ENCODE peak calls at places on chromosome 6, in nine cellular contexts. One of them, this sample, is unnamed.

GRCh38 chr6:146200136-146200708 is 171.4 kb downstream of the GRM1 start:
- DNase-seq in astrocyte of the cerebellum: peak
- DNase-seq in foreskin fibroblast: no peak
- DNase-seq in upper lobe of right lung: no peak
- DNase-seq in lower leg skin: no peak
- DNase-seq in Panc1: no peak
- DNase-seq in OCI-LY7: no peak
- DNase-seq in stomach: no peak
- DNase-seq in endothelial cell: no peak
- DNase-seq in this sample: no peak

GRCh38 chr6:82178084-82178758 is 69.3 kb downstream of the IBTK start:
- DNase-seq in astrocyte of the cerebellum: peak
- DNase-seq in foreskin fibroblast: no peak
- DNase-seq in upper lobe of right lung: no peak
- DNase-seq in lower leg skin: no peak
- DNase-seq in Panc1: no peak
- DNase-seq in OCI-LY7: no peak
- DNase-seq in stomach: no peak
- DNase-seq in endothelial cell: no peak
- DNase-seq in this sample: no peak

GRCh38 chr6:130575557-130575956 is 209.7 kb downstream of the TMEM200A start:
- DNase-seq in astrocyte of the cerebellum: no peak
- DNase-seq in foreskin fibroblast: no peak
- DNase-seq in upper lobe of right lung: no peak
- DNase-seq in lower leg skin: no peak
- DNase-seq in Panc1: no peak
- DNase-seq in OCI-LY7: no peak
- DNase-seq in stomach: no peak
- DNase-seq in endothelial cell: no peak
- DNase-seq in this sample: no peak

GRCh38 chr6:56450376-56450775 is 192.3 kb downstream of the DST start:
- DNase-seq in astrocyte of the cerebellum: no peak
- DNase-seq in foreskin fibroblast: no peak
- DNase-seq in upper lobe of right lung: no peak
- DNase-seq in lower leg skin: no peak
- DNase-seq in Panc1: no peak
- DNase-seq in OCI-LY7: no peak
- DNase-seq in stomach: no peak
- DNase-seq in endothelial cell: no peak
- DNase-seq in this sample: no peak

GRCh38 chr6:16723833-16724232 is 37.4 kb downstream of the ATXN1 start:
- DNase-seq in astrocyte of the cerebellum: peak
- DNase-seq in foreskin fibroblast: peak
- DNase-seq in upper lobe of right lung: no peak
- DNase-seq in lower leg skin: no peak
- DNase-seq in Panc1: peak
- DNase-seq in OCI-LY7: no peak
- DNase-seq in stomach: no peak
- DNase-seq in endothelial cell: no peak
- DNase-seq in this sample: peak

GRCh38 chr6:1917628-1918371 is 308.1 kb downstream of the FOXC1 start:
- DNase-seq in astrocyte of the cerebellum: peak
- DNase-seq in foreskin fibroblast: peak
- DNase-seq in upper lobe of right lung: no peak
- DNase-seq in lower leg skin: no peak
- DNase-seq in Panc1: peak
- DNase-seq in OCI-LY7: no peak
- DNase-seq in stomach: no peak
- DNase-seq in endothelial cell: no peak
- DNase-seq in this sample: no peak

GRCh38 chr6:56222509-56222908 is 24.9 kb downstream of the COL21A1 start:
- DNase-seq in astrocyte of the cerebellum: no peak
- DNase-seq in foreskin fibroblast: peak
- DNase-seq in upper lobe of right lung: no peak
- DNase-seq in lower leg skin: no peak
- DNase-seq in Panc1: no peak
- DNase-seq in OCI-LY7: no peak
- DNase-seq in stomach: no peak
- DNase-seq in endothelial cell: no peak
- DNase-seq in this sample: peak

GRCh38 chr6:49764571-49765236 is 20.5 kb upstream of the CRISP3 start:
- DNase-seq in astrocyte of the cerebellum: no peak
- DNase-seq in foreskin fibroblast: no peak
- DNase-seq in upper lobe of right lung: no peak
- DNase-seq in lower leg skin: no peak
- DNase-seq in Panc1: no peak
- DNase-seq in OCI-LY7: no peak
- DNase-seq in stomach: no peak
- DNase-seq in endothelial cell: no peak
- DNase-seq in this sample: no peak

GRCh38 chr6:137307163-137307851 is 88.1 kb upstream of the IFNGR1 start:
- DNase-seq in astrocyte of the cerebellum: no peak
- DNase-seq in foreskin fibroblast: no peak
- DNase-seq in upper lobe of right lung: no peak
- DNase-seq in lower leg skin: no peak
- DNase-seq in Panc1: no peak
- DNase-seq in OCI-LY7: peak
- DNase-seq in stomach: no peak
- DNase-seq in endothelial cell: no peak
- DNase-seq in this sample: no peak

GRCh38 chr6:154805288-154805911 is 72.2 kb downstream of the SCAF8 start:
- DNase-seq in astrocyte of the cerebellum: peak
- DNase-seq in foreskin fibroblast: peak
- DNase-seq in upper lobe of right lung: no peak
- DNase-seq in lower leg skin: no peak
- DNase-seq in Panc1: no peak
- DNase-seq in OCI-LY7: peak
- DNase-seq in stomach: no peak
- DNase-seq in endothelial cell: no peak
- DNase-seq in this sample: no peak

GRCh38 chr6:30861257-30862048 is 22.9 kb upstream of the DDR1 start:
- DNase-seq in astrocyte of the cerebellum: no peak
- DNase-seq in foreskin fibroblast: no peak
- DNase-seq in upper lobe of right lung: no peak
- DNase-seq in lower leg skin: no peak
- DNase-seq in Panc1: no peak
- DNase-seq in OCI-LY7: no peak
- DNase-seq in stomach: no peak
- DNase-seq in endothelial cell: no peak
- DNase-seq in this sample: no peak

GRCh38 chr6:152380993-152381898 is 255.9 kb downstream of the SYNE1 start:
- DNase-seq in astrocyte of the cerebellum: peak
- DNase-seq in foreskin fibroblast: peak
- DNase-seq in upper lobe of right lung: peak
- DNase-seq in lower leg skin: peak
- DNase-seq in Panc1: peak
- DNase-seq in OCI-LY7: no peak
- DNase-seq in stomach: peak
- DNase-seq in endothelial cell: peak
- DNase-seq in this sample: peak

GRCh38 chr6:17258763-17259162 is 22.4 kb upstream of the RBM24 start:
- DNase-seq in astrocyte of the cerebellum: no peak
- DNase-seq in foreskin fibroblast: no peak
- DNase-seq in upper lobe of right lung: no peak
- DNase-seq in lower leg skin: no peak
- DNase-seq in Panc1: no peak
- DNase-seq in OCI-LY7: no peak
- DNase-seq in stomach: no peak
- DNase-seq in endothelial cell: no peak
- DNase-seq in this sample: no peak

GRCh38 chr6:109373762-109374161 is 8.5 kb downstream of the CD164 start:
- DNase-seq in astrocyte of the cerebellum: no peak
- DNase-seq in foreskin fibroblast: no peak
- DNase-seq in upper lobe of right lung: no peak
- DNase-seq in lower leg skin: no peak
- DNase-seq in Panc1: no peak
- DNase-seq in OCI-LY7: no peak
- DNase-seq in stomach: no peak
- DNase-seq in endothelial cell: no peak
- DNase-seq in this sample: no peak

GRCh38 chr6:116385462-116385807 is 14.7 kb downstream of the DSE start:
- DNase-seq in astrocyte of the cerebellum: no peak
- DNase-seq in foreskin fibroblast: peak
- DNase-seq in upper lobe of right lung: no peak
- DNase-seq in lower leg skin: no peak
- DNase-seq in Panc1: no peak
- DNase-seq in OCI-LY7: no peak
- DNase-seq in stomach: no peak
- DNase-seq in endothelial cell: no peak
- DNase-seq in this sample: no peak

GRCh38 chr6:156718647-156719394 is 58.4 kb upstream of the ARID1B start:
- DNase-seq in astrocyte of the cerebellum: no peak
- DNase-seq in foreskin fibroblast: no peak
- DNase-seq in upper lobe of right lung: no peak
- DNase-seq in lower leg skin: peak
- DNase-seq in Panc1: peak
- DNase-seq in OCI-LY7: no peak
- DNase-seq in stomach: peak
- DNase-seq in endothelial cell: no peak
- DNase-seq in this sample: no peak

DNA sequence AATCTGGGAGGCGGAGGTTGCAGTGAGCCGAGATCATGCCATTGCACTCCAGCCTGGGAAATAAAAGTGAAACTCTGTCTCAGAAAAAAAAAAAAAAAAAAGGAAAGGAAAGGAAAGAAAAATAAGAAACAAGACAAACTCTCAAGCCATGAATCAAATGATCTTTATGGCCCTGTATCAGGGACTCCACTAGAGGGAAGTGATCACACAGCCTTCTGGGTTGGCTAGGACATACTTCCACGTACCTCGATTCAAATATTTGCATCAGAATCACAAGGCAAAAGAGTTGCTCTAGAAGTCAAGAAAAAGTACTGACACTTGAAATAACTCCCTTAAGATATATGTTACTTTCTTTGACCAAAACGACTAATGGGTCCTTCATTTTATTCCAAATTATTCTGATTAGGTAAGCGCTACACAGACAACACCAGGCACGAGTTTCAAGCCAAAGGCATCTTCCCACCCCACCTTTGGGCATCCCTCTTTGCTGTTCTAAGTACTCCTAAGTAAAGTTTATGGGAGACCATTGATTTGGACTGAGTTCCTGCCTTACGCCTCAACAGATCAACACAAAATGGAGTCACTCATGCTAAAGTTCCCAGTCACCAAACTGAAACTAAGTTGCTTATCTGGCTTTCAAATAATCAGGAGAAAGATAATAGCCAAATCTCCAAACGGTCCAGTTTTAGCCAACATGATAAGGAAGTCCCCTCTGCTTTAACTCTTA is 77.5 kb upstream of the NT5E start:
- DNase-seq in astrocyte of the cerebellum: no peak
- DNase-seq in foreskin fibroblast: no peak
- DNase-seq in upper lobe of right lung: no peak
- DNase-seq in lower leg skin: no peak
- DNase-seq in Panc1: no peak
- DNase-seq in OCI-LY7: no peak
- DNase-seq in stomach: no peak
- DNase-seq in endothelial cell: no peak
- DNase-seq in this sample: no peak
- TF ChIP-seq CTCF in astrocyte of the cerebellum: no peak
- TF ChIP-seq CTCF in foreskin fibroblast: no peak
- TF ChIP-seq CTCF in upper lobe of right lung: peak
- TF ChIP-seq CTCF in lower leg skin: no peak
- TF ChIP-seq CTCF in Panc1: peak
- TF ChIP-seq CTCF in OCI-LY7: no peak
- TF ChIP-seq CTCF in stomach: peak
- TF ChIP-seq CTCF in endothelial cell: no peak
- TF ChIP-seq CTCF in this sample: no peak

DNA sequence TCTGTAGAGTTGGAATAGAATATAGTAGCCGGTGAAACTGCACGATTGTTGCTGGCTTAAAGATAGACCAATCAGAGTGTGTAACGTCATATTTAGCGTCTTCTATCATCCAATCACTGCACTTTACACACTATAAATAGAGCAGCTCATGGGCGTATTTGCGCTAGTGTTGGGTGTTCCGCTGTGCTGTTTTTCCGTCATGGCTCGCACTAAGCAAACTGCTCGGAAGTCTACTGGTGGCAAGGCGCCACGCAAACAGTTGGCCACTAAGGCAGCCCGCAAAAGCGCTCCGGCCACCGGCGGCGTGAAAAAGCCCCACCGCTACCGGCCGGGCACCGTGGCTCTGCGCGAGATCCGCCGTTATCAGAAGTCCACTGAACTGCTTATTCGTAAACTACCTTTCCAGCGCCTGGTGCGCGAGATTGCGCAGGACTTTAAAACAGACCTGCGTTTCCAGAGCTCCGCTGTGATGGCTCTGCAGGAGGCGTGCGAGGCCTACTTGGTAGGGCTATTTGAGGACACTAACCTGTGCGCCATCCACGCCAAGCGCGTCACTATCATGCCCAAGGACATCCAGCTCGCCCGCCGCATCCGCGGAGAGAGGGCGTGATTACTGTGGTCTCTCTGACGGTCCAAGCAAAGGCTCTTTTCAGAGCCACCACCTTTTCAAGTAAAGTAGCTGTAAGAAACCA is 57.8 kb downstream of the TRIM38 start:
- DNase-seq in astrocyte of the cerebellum: peak
- DNase-seq in foreskin fibroblast: peak
- DNase-seq in upper lobe of right lung: peak
- DNase-seq in lower leg skin: peak
- DNase-seq in Panc1: no peak
- DNase-seq in OCI-LY7: peak
- DNase-seq in stomach: peak
- DNase-seq in endothelial cell: peak
- DNase-seq in this sample: peak
- TF ChIP-seq CTCF in astrocyte of the cerebellum: no peak
- TF ChIP-seq CTCF in foreskin fibroblast: no peak
- TF ChIP-seq CTCF in upper lobe of right lung: no peak
- TF ChIP-seq CTCF in lower leg skin: no peak
- TF ChIP-seq CTCF in Panc1: no peak
- TF ChIP-seq CTCF in OCI-LY7: no peak
- TF ChIP-seq CTCF in stomach: no peak
- TF ChIP-seq CTCF in endothelial cell: no peak
- TF ChIP-seq CTCF in this sample: no peak

GRCh38 chr6:14117158-14118090 is at the start of gene CD83:
- DNase-seq in astrocyte of the cerebellum: no peak
- DNase-seq in foreskin fibroblast: peak
- DNase-seq in upper lobe of right lung: peak
- DNase-seq in lower leg skin: no peak
- DNase-seq in Panc1: no peak
- DNase-seq in OCI-LY7: peak
- DNase-seq in stomach: peak
- DNase-seq in endothelial cell: peak
- DNase-seq in this sample: no peak
- TF ChIP-seq CTCF in astrocyte of the cerebellum: peak
- TF ChIP-seq CTCF in foreskin fibroblast: peak
- TF ChIP-seq CTCF in upper lobe of right lung: no peak
- TF ChIP-seq CTCF in lower leg skin: no peak
- TF ChIP-seq CTCF in Panc1: peak
- TF ChIP-seq CTCF in OCI-LY7: peak
- TF ChIP-seq CTCF in stomach: no peak
- TF ChIP-seq CTCF in endothelial cell: no peak
- TF ChIP-seq CTCF in this sample: peak

DNA sequence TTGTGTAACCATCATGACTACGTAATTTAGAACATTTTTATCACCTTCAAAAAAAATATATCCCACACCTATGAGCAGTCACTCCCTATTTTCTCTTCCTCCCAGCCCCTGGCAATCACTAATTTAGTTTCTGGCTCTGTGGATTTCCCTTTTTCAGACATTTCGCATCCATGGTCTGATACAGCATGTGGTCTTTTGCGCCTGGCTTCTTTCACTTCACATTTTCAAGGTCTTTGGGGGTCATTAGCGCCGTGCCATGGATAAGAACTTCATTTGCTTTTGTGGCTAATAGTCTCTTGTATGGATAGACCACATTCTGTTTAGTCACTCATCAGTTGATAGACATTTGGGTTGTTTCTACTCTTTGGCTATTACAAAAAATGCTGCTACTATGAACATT is 44.9 kb upstream of the DUSP22 start:
- DNase-seq in astrocyte of the cerebellum: no peak
- DNase-seq in foreskin fibroblast: no peak
- DNase-seq in upper lobe of right lung: no peak
- DNase-seq in lower leg skin: no peak
- DNase-seq in Panc1: no peak
- DNase-seq in OCI-LY7: no peak
- DNase-seq in stomach: no peak
- DNase-seq in endothelial cell: no peak
- DNase-seq in this sample: no peak
- TF ChIP-seq CTCF in astrocyte of the cerebellum: no peak
- TF ChIP-seq CTCF in foreskin fibroblast: no peak
- TF ChIP-seq CTCF in upper lobe of right lung: no peak
- TF ChIP-seq CTCF in lower leg skin: no peak
- TF ChIP-seq CTCF in Panc1: no peak
- TF ChIP-seq CTCF in OCI-LY7: no peak
- TF ChIP-seq CTCF in stomach: no peak
- TF ChIP-seq CTCF in endothelial cell: no peak
- TF ChIP-seq CTCF in this sample: no peak

This sample was measured in BJ.